ENCODE peak calls at places on chromosomes 3 and 15, in six cellular contexts. V is GM12891, M is HepG2, G is GM12878, P is H1, R is K562. S is an unnamed sample.

GRCh38 chr3:154334973-154335420 is 10.7 kb upstream of the DHX36 start:
- DNase-seq in V (no peak), M (peak; percentile 20), G (no peak), P (no peak), R (peak; percentile 20), S (no peak)

GRCh38 chr15:68550498-68551295 is 28.1 kb upstream of the CORO2B start:
- DNase-seq in V (peak; percentile 51), M (peak; percentile 41), G (no peak), P (peak; percentile 44), R (peak; percentile 71), S (peak; percentile 49)

GRCh38 chr3:148861277-148861869 is 3.7 kb upstream of the CPA3 start:
- DNase-seq in V (peak; percentile 18), M (peak; percentile 29), G (no peak), P (no peak), R (peak; percentile 49), S (no peak)

GRCh38 chr15:98711810-98712209 is 63.5 kb downstream of the IGF1R start:
- DNase-seq in V (no peak), M (no peak), G (no peak), P (no peak), R (no peak), S (no peak)

GRCh38 chr3:126926684-126927404 is 56.1 kb upstream of the PLXNA1 start:
- DNase-seq in V (no peak), M (no peak), G (no peak), P (no peak), R (peak; percentile 49), S (no peak)

GRCh38 chr15:90582553-90582952 is 52.8 kb downstream of the CRTC3 start:
- DNase-seq in V (no peak), M (no peak), G (no peak), P (no peak), R (no peak), S (no peak)

GRCh38 chr3:66302288-66302687 is 81.5 kb downstream of the SLC25A26 start:
- DNase-seq in V (no peak), M (no peak), G (no peak), P (no peak), R (no peak), S (no peak)

GRCh38 chr15:77226652-77227051 is 155.7 kb upstream of the TSPAN3 start:
- DNase-seq in V (no peak), M (peak; percentile 18), G (no peak), P (no peak), R (no peak), S (no peak)

GRCh38 chr15:74642328-74642723 is 26.7 kb downstream of the CLK3 start:
- DNase-seq in V (no peak), M (no peak), G (no peak), P (no peak), R (no peak), S (no peak)

GRCh38 chr3:8416965-8417364 is 84.7 kb upstream of the LMCD1 start:
- DNase-seq in V (no peak), M (no peak), G (no peak), P (no peak), R (peak; percentile 37), S (no peak)

GRCh38 chr3:10702961-10703740 is 112.9 kb upstream of the SLC6A11 start:
- DNase-seq in V (no peak), M (no peak), G (no peak), P (peak; percentile 38), R (peak; percentile 92), S (no peak)

GRCh38 chr15:69359724-69360123 is 54.4 kb upstream of the KIF23 start:
- DNase-seq in V (no peak), M (no peak), G (no peak), P (no peak), R (no peak), S (no peak)

GRCh38 chr3:133963657-133964396 is 65.9 kb downstream of the SLCO2A1 start:
- DNase-seq in V (no peak), M (no peak), G (no peak), P (no peak), R (no peak), S (no peak)

GRCh38 chr3:45064512-45065372 is 38.6 kb downstream of the CLEC3B start:
- DNase-seq in V (no peak), M (no peak), G (no peak), P (no peak), R (peak; percentile 64), S (no peak)

GRCh38 chr3:155407971-155408370 is 114.5 kb upstream of the STRIT1 start:
- DNase-seq in V (no peak), M (no peak), G (no peak), P (no peak), R (no peak), S (no peak)

GRCh38 chr15:42036112-42036905 is 15.5 kb upstream of the PLA2G4E start:
- DNase-seq in V (no peak), M (no peak), G (no peak), P (no peak), R (no peak), S (no peak)

GRCh38 chr15:96893159-96893906 is 562.8 kb downstream of the NR2F2 start:
- DNase-seq in V (no peak), M (no peak), G (no peak), P (no peak), R (no peak), S (no peak)

GRCh38 chr3:123406598-123406997 is 42.3 kb downstream of the ADCY5 start:
- DNase-seq in V (no peak), M (no peak), G (no peak), P (no peak), R (no peak), S (no peak)

GRCh38 chr15:80585544-80586018 is 109.5 kb upstream of the ABHD17C start:
- DNase-seq in V (no peak), M (no peak), G (no peak), P (no peak), R (no peak), S (no peak)

GRCh38 chr3:157127831-157128767 is 31.8 kb downstream of the CCNL1 start:
- DNase-seq in V (no peak), M (peak; percentile 78), G (no peak), P (no peak), R (no peak), S (no peak)

GRCh38 chr3:192169332-192169915 is 557.9 kb downstream of the FGF12 start:
- DNase-seq in V (no peak), M (no peak), G (no peak), P (no peak), R (no peak), S (no peak)

GRCh38 chr3:115402651-115403050 is 220.7 kb upstream of the GAP43 start:
- DNase-seq in V (no peak), M (no peak), G (no peak), P (no peak), R (no peak), S (no peak)

GRCh38 chr15:45187894-45188830 is at the start of gene SHF:
- DNase-seq in V (no peak), M (peak; percentile 31), G (no peak), P (no peak), R (peak; percentile 95), S (peak; percentile 61)
- TF ChIP-seq POLR2A in V (peak; percentile 71), M (no peak), G (peak; percentile 82), P (no peak), R (no peak), S (peak; percentile 60)

GRCh38 chr15:78538358-78538757 is 1.9 kb upstream of the PSMA4 start:
- DNase-seq in V (no peak), M (no peak), G (no peak), P (no peak), R (no peak), S (no peak)

GRCh38 chr15:78541744-78542034 is 1.4 kb downstream of the PSMA4 start:
- DNase-seq in V (no peak), M (no peak), G (no peak), P (no peak), R (no peak), S (no peak)

GRCh38 chr15:78542647-78543046 is 2.4 kb downstream of the PSMA4 start:
- DNase-seq in V (no peak), M (no peak), G (no peak), P (no peak), R (no peak), S (no peak)

GRCh38 chr15:78540955-78541743 is 905 bp downstream of the PSMA4 start:
- DNase-seq in V (no peak), M (no peak), G (no peak), P (no peak), R (no peak), S (no peak)

DNA sequence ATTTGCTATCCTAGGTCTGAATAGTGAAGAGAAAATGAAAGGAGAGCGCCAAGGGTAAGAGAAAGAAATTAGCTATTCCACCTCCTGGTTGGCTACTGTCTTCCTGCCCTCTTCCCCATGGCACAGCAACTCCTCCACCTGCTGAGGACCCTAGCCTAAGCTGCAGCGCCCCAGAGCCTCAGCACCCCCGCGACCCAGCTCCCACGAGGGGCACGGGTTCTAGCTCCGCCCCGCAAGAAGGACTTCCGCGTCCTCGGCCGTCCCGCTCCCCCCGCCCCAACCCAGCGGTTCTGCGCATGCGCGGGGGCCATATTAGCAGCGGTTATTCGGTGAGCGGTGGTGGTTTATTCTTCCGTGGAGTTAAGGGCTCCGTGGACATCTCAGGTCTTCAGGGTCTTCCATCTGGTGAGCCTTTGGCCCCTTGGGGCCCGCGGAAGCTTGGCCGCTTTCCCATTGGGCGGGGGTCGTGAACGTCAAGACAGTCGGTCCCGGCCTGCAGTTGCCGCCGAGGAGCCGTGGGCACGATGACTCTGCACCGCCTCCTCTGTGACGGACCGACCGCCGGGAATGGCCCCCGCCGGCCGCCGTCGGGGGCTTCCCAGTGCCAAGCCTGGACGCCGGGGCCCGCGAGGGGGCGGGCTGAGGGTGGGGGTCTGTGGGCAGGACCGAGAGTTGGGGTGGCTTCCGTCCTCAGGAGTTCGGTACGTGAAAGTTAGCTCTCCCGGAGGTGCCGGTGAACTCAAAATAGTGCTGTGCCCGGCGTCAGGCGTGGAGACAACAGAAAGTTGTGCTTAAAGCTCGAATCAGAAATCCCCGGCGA is at the start of gene PSMA4:
- DNase-seq in V (peak; percentile 82), M (peak; percentile 73), G (peak; percentile 68), P (peak; percentile 38), R (peak; percentile 98), S (peak; percentile 88)
- TF ChIP-seq POLR2AphosphoS5 in V (peak; percentile 83), M (peak; percentile 96), G (peak; percentile 94), P (peak; percentile 69), R (peak; percentile 93), S (peak; percentile 93)

GRCh38 chr15:57327985-57328471 is 48.3 kb upstream of the CGNL1 start:
- DNase-seq in V (no peak), M (no peak), G (no peak), P (no peak), R (no peak), S (no peak)
- TF ChIP-seq TAF1 in V (no peak), M (no peak), G (no peak), P (no peak), R (no peak), S (no peak)

GRCh38 chr3:119294402-119294888 is 262 bp downstream of the ARHGAP31 start:
- DNase-seq in V (peak; percentile 52), M (no peak), G (no peak), P (no peak), R (no peak), S (peak; percentile 49)
- TF ChIP-seq POLR2A in V (no peak), M (no peak), G (peak; percentile 81), P (no peak), R (no peak), S (peak; percentile 70)

DNA sequence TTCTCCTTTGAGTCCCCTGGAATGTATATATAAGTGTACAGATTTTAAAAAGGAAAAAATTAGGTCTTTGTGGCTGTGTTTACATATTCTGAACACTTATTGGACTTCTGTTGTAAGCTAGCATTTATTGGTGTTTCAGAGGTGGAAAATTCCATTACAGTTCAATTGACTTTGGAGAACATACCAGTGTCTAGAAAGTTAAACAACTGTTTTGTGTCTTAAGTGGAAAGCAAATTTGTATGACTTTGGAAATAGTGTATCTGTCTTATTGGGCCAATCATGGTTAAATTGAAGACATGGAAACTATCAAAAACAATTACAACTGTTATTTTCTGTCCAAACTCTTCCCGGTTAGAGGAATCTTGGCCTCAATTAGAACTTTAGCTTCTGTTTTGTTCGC is 265.0 kb upstream of the C2CD4B start:
- DNase-seq in V (no peak), M (peak; percentile 51), G (no peak), P (no peak), R (no peak), S (no peak)
- TF ChIP-seq POLR2AphosphoS5 in V (no peak), M (no peak), G (no peak), P (no peak), R (no peak), S (no peak)

S was measured in GM12892.